ENCODE peak calls at places on chromosomes 1 and 21, in eight cellular contexts. F is fibroblast of pulmonary artery; J is GM12864; G is BJ; K is epithelial cell of esophagus; R is naive thymus-derived CD4-positive, alpha-beta T cell; D is aorta; U is CD8-positive, alpha-beta memory T cell. Y is an unnamed sample.

GRCh38 chr1:211472724-211473123 is 19.2 kb downstream of the RD3 start:
- DNase-seq in F (no peak), J (no peak), G (no peak), K (peak), R (no peak), D (no peak), U (no peak), Y (no peak)

GRCh38 chr21:27425574-27425973 is 458.7 kb upstream of the ADAMTS5 start:
- DNase-seq in F (peak), J (no peak), G (no peak), K (no peak), R (no peak), D (no peak), U (no peak), Y (no peak)

GRCh38 chr1:185973645-185974044 is 239.5 kb downstream of the HMCN1 start:
- DNase-seq in F (peak), J (no peak), G (peak), K (peak), R (no peak), D (no peak), U (no peak), Y (no peak)

GRCh38 chr1:242005866-242006565 is 7.1 kb upstream of the MAP1LC3C start:
- DNase-seq in F (no peak), J (no peak), G (no peak), K (no peak), R (no peak), D (no peak), U (no peak), Y (no peak)

GRCh38 chr1:206081811-206082210 is 28.8 kb downstream of the RHEX start:
- DNase-seq in F (no peak), J (no peak), G (no peak), K (no peak), R (no peak), D (no peak), U (no peak), Y (peak)

GRCh38 chr1:216682694-216683243 is 40.5 kb downstream of the ESRRG start:
- DNase-seq in F (no peak), J (no peak), G (no peak), K (no peak), R (no peak), D (no peak), U (no peak), Y (no peak)

GRCh38 chr1:8384088-8384487 is 66.2 kb downstream of the SLC45A1 start:
- DNase-seq in F (peak), J (no peak), G (no peak), K (no peak), R (no peak), D (no peak), U (no peak), Y (no peak)

GRCh38 chr1:67645495-67646144 is 39.4 kb upstream of the GADD45A start:
- DNase-seq in F (peak), J (no peak), G (no peak), K (no peak), R (no peak), D (peak), U (no peak), Y (no peak)

GRCh38 chr1:84919461-84919970 is 26.5 kb upstream of the LPAR3 start:
- DNase-seq in F (no peak), J (no peak), G (no peak), K (no peak), R (no peak), D (no peak), U (no peak), Y (no peak)

GRCh38 chr1:41158147-41158875 is 83.8 kb downstream of the SCMH1 start:
- DNase-seq in F (no peak), J (no peak), G (no peak), K (no peak), R (no peak), D (no peak), U (no peak), Y (no peak)

GRCh38 chr1:228747536-228747935 is 12.3 kb downstream of the RHOU start:
- DNase-seq in F (no peak), J (no peak), G (no peak), K (no peak), R (no peak), D (no peak), U (no peak), Y (no peak)

GRCh38 chr1:169102567-169102966 is 3.9 kb upstream of the ATP1B1 start:
- DNase-seq in F (peak), J (no peak), G (no peak), K (peak), R (no peak), D (peak), U (no peak), Y (peak)

GRCh38 chr1:223645903-223646302 is 19.6 kb downstream of the CAPN8 start:
- DNase-seq in F (no peak), J (no peak), G (no peak), K (no peak), R (no peak), D (no peak), U (no peak), Y (no peak)

GRCh38 chr1:222787746-222788145 is 27.1 kb upstream of the DISP1 start:
- DNase-seq in F (no peak), J (no peak), G (no peak), K (no peak), R (no peak), D (no peak), U (no peak), Y (no peak)

GRCh38 chr1:29123871-29124365 is at the start of gene TMEM200B:
- DNase-seq in F (no peak), J (no peak), G (no peak), K (no peak), R (peak), D (peak), U (peak), Y (no peak)

GRCh38 chr1:20402585-20403422 is 83.2 kb downstream of the CAMK2N1 start:
- DNase-seq in F (no peak), J (no peak), G (no peak), K (no peak), R (no peak), D (no peak), U (no peak), Y (no peak)

GRCh38 chr1:3629561-3630160 is 4.8 kb downstream of the TPRG1L start:
- DNase-seq in F (no peak), J (no peak), G (no peak), K (no peak), R (no peak), D (no peak), U (no peak), Y (no peak)

GRCh38 chr1:246537887-246538286 is 28.2 kb downstream of the TFB2M start:
- DNase-seq in F (no peak), J (no peak), G (no peak), K (peak), R (no peak), D (no peak), U (no peak), Y (no peak)

GRCh38 chr1:18658831-18659230 is 28.2 kb downstream of the PAX7 start:
- DNase-seq in F (no peak), J (no peak), G (no peak), K (no peak), R (no peak), D (no peak), U (no peak), Y (no peak)

GRCh38 chr1:93963585-93963984 is 54.4 kb upstream of the GCLM start:
- DNase-seq in F (no peak), J (no peak), G (no peak), K (no peak), R (no peak), D (no peak), U (no peak), Y (no peak)

DNA sequence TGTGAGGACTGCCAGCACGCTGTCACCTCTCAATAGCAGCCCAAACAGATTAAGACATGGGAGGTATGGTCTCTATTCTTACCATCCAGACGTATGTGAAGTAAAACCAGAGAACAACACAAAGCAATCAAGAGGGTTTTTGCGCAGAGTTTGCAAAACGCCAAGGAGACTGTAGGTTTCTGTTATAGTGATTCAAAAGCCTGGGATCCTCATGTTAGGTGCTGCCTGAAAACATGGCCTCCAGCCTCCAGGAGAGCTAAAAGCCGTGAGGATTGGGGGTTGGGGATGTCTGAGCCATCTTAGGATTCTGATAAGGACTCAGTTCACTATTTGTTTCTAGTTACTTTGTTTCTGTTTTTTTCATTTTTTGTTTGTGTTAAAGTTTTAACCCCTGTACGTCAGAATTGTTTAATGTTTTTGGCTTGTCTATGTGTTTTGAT is 4.2 kb upstream of the CCT8 start:
- DNase-seq in F (peak), J (no peak), G (no peak), K (peak), R (no peak), D (no peak), U (no peak), Y (no peak)
- H3K4me3 ChIP-seq in F (peak), J (peak), G (peak), K (peak), R (peak), D (peak), U (peak), Y (no peak)

GRCh38 chr1:1033009-1033587 is 13.2 kb downstream of the AGRN start:
- DNase-seq in F (peak), J (peak), G (no peak), K (peak), R (peak), D (peak), U (peak), Y (peak)
- H3K4me3 ChIP-seq in F (peak), J (peak), G (peak), K (peak), R (peak), D (peak), U (no peak), Y (no peak)

GRCh38 chr1:172354291-172354940 is 66.1 kb upstream of the C1orf105 start:
- DNase-seq in F (no peak), J (no peak), G (no peak), K (no peak), R (no peak), D (no peak), U (no peak), Y (no peak)

GRCh38 chr1:172351347-172351746 is 69.1 kb upstream of the C1orf105 start:
- DNase-seq in F (peak), J (no peak), G (no peak), K (no peak), R (no peak), D (no peak), U (no peak), Y (no peak)

GRCh38 chr1:172351761-172352161 is 68.7 kb upstream of the C1orf105 start:
- DNase-seq in F (peak), J (no peak), G (no peak), K (no peak), R (no peak), D (no peak), U (no peak), Y (no peak)

GRCh38 chr1:172350781-172351180 is 69.7 kb upstream of the C1orf105 start:
- DNase-seq in F (no peak), J (no peak), G (no peak), K (no peak), R (no peak), D (no peak), U (no peak), Y (no peak)

DNA sequence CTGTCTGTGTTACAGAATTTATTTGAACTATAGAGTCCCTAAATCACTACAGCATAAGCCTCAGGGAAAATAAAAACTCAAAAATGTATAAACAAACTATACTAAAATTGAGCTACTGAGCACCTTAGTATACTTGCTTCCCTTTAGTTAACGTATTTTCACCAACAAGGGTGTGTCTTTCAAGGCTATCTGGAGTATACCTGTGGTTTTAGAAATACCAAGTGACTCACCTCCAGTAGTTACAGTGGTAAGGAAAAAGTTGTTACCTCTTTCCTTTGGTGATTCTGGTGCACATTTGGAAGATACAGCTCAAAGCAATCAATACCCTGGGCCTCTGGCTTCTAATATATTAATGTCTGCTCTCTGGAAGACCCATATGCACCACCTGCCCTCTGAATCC is 68.0 kb upstream of the C1orf105 start:
- DNase-seq in F (no peak), J (no peak), G (no peak), K (peak), R (no peak), D (no peak), U (no peak), Y (no peak)
- H3K4me3 ChIP-seq in F (no peak), J (no peak), G (no peak), K (no peak), R (no peak), D (no peak), U (no peak), Y (no peak)

GRCh38 chr1:119370748-119371147 is 2.2 kb downstream of the HAO2 start:
- DNase-seq in F (no peak), J (no peak), G (no peak), K (no peak), R (no peak), D (no peak), U (no peak), Y (no peak)

GRCh38 chr1:119371800-119372199 is 3.2 kb downstream of the HAO2 start:
- DNase-seq in F (no peak), J (no peak), G (no peak), K (no peak), R (no peak), D (no peak), U (no peak), Y (no peak)

GRCh38 chr1:119366424-119366823 is 2.2 kb upstream of the HAO2 start:
- DNase-seq in F (no peak), J (no peak), G (no peak), K (no peak), R (no peak), D (no peak), U (no peak), Y (no peak)

GRCh38 chr1:119367332-119368124 is 1.1 kb upstream of the HAO2 start:
- DNase-seq in F (peak), J (no peak), G (peak), K (peak), R (no peak), D (no peak), U (no peak), Y (peak)

DNA sequence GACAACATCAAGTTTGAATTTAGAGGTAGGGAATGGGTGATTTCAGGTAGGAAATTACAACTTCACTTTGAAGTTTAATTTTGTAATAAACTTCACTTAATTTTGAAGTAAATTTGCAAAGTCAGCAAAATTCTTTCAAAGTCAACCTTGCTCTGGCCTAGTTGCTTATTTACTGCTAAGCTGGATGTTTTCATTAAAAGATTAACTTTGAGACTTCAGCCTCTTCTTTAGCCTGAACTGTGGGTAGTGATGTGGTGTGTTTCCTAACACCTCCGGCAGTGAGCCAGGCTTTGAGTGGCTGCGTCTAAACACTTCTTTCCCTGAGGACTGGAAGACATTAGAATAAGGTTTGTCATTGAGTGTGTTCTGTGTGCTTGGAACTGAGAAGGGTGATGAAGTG is at the start of gene HAO2:
- DNase-seq in F (no peak), J (no peak), G (no peak), K (no peak), R (no peak), D (no peak), U (no peak), Y (no peak)
- H3K4me3 ChIP-seq in F (no peak), J (no peak), G (no peak), K (no peak), R (no peak), D (no peak), U (no peak), Y (no peak)

DNA sequence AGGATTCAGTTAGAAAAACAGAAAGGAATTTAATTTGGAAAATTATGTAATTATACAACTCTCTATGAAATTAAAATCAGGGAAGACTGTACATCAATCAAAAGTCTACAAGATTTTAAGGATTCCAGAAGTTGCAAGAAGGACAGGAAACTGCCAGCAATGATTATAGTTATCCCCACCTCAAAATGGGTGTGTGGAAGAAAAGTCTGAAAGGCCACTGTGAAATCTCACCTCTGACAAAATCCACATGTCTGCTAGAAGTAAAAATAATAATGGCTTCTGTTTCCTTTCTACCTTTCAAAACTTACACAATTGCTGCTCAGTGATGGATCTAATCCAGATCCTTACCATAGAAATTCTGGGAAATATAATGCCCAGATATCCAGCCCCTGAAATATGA is 708.1 kb upstream of the ADGRL4 start:
- DNase-seq in F (no peak), J (no peak), G (no peak), K (no peak), R (no peak), D (no peak), U (no peak), Y (no peak)
- H3K4me3 ChIP-seq in F (no peak), J (no peak), G (no peak), K (no peak), R (no peak), D (no peak), U (no peak), Y (no peak)

GRCh38 chr1:15362096-15362736 is 47.5 kb upstream of the EFHD2 start:
- DNase-seq in F (no peak), J (no peak), G (no peak), K (no peak), R (no peak), D (no peak), U (no peak), Y (no peak)
- H3K4me3 ChIP-seq in F (no peak), J (no peak), G (no peak), K (no peak), R (no peak), D (no peak), U (no peak), Y (no peak)

GRCh38 chr1:81312272-81312754 is 488.4 kb upstream of the ADGRL2 start:
- DNase-seq in F (no peak), J (no peak), G (no peak), K (no peak), R (no peak), D (no peak), U (no peak), Y (no peak)

GRCh38 chr1:81317191-81317590 is 483.5 kb upstream of the ADGRL2 start:
- DNase-seq in F (no peak), J (no peak), G (no peak), K (no peak), R (no peak), D (no peak), U (no peak), Y (no peak)

GRCh38 chr1:81313289-81313688 is 487.4 kb upstream of the ADGRL2 start:
- DNase-seq in F (no peak), J (no peak), G (no peak), K (no peak), R (no peak), D (no peak), U (no peak), Y (no peak)

DNA sequence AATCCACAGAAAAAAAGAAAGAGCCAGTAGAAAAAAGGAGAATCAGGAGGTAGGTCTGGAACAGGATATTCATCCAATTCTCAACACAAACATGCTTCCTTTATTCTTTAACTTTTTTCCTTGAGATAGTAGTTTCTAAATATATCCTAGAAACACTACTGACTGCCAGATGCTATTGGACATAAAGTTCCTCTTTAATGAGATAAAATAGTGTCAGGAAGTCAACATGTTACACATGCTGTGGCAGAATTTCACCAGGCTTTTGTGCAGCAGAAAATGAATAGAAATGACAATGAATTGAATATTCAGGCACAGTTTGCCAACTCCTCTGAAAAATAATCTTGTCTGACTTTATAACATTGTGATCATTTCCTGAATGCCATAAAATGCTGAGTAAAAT is 486.2 kb upstream of the ADGRL2 start:
- DNase-seq in F (peak), J (no peak), G (no peak), K (no peak), R (no peak), D (no peak), U (no peak), Y (no peak)
- H3K4me3 ChIP-seq in F (no peak), J (no peak), G (no peak), K (no peak), R (no peak), D (no peak), U (no peak), Y (no peak)

GRCh38 chr1:171160611-171161354 is 24.3 kb upstream of the FMO2 start:
- DNase-seq in F (peak), J (no peak), G (no peak), K (peak), R (no peak), D (no peak), U (no peak), Y (no peak)

GRCh38 chr1:171166361-171166760 is 18.7 kb upstream of the FMO2 start:
- DNase-seq in F (no peak), J (no peak), G (no peak), K (peak), R (no peak), D (no peak), U (no peak), Y (no peak)

GRCh38 chr1:171158089-171158488 is 27.0 kb upstream of the FMO2 start:
- DNase-seq in F (no peak), J (no peak), G (no peak), K (no peak), R (no peak), D (no peak), U (no peak), Y (no peak)

GRCh38 chr1:171160181-171160580 is 24.9 kb upstream of the FMO2 start:
- DNase-seq in F (no peak), J (no peak), G (no peak), K (no peak), R (no peak), D (no peak), U (no peak), Y (no peak)

DNA sequence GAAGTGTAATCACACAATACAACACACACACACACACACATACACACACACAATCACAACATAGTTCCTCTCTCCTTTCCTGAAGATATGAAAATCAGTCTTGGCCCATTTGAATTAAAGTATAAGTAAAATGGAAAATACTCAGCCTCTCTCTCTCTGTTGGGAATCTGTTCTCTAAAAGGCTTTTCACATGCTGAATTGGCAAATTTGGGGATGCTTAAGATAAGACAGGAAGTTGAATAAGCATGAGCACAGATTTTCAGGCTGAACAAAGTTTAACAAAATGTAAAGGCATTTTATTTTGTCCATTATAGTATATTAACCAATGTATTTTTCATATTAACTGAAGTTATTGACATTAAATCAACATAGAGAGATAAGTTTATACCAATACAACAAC is 23.7 kb upstream of the FMO2 start:
- DNase-seq in F (peak), J (no peak), G (no peak), K (no peak), R (no peak), D (no peak), U (no peak), Y (no peak)
- H3K4me3 ChIP-seq in F (no peak), J (no peak), G (no peak), K (no peak), R (no peak), D (no peak), U (no peak), Y (no peak)

GRCh38 chr1:6273380-6273891 is 12.5 kb upstream of the GPR153 start:
- DNase-seq in F (peak), J (no peak), G (peak), K (peak), R (no peak), D (no peak), U (no peak), Y (no peak)
- H3K4me3 ChIP-seq in F (no peak), J (no peak), G (no peak), K (no peak), R (no peak), D (no peak), U (no peak), Y (no peak)